ENCODE peak calls at places on chromosomes 13 and 19, in seven cellular contexts. R is Calu3, C is MCF 10A, H is thyroid gland, Y is heart left ventricle, W is omental fat pad, T is mucosa of descending colon. M is an unnamed sample.

GRCh38 chr13:100176781-100177389 is 88.0 kb downstream of the PCCA start:
- DNase-seq in Y (no peak), W (no peak), R (no peak), C (peak), T (no peak), H (no peak), M (no peak)

GRCh38 chr19:28595722-28596121 is 617.2 kb downstream of the UQCRFS1 start:
- DNase-seq in C (no peak), H (no peak), W (no peak), Y (no peak), T (no peak), R (no peak), M (no peak)

GRCh38 chr13:41458939-41459753 is 1.8 kb downstream of the RGCC start:
- DNase-seq in W (no peak), Y (peak), T (peak), R (peak), H (no peak), C (peak), M (peak)

GRCh38 chr19:13119654-13120053 is 1.6 kb downstream of the NACC1 start:
- DNase-seq in H (no peak), C (no peak), Y (no peak), R (no peak), T (no peak), W (no peak), M (no peak)

GRCh38 chr13:113729329-113730019 is 29.6 kb upstream of the TMEM255B start:
- DNase-seq in T (no peak), Y (peak), R (no peak), W (no peak), H (no peak), C (no peak), M (no peak)

GRCh38 chr19:18896421-18896841 is 473 bp upstream of the CERS1 start:
- DNase-seq in T (no peak), Y (no peak), W (no peak), R (no peak), H (peak), C (no peak), M (no peak)

GRCh38 chr19:39047076-39047475 is 14.7 kb upstream of the FBXO27 start:
- DNase-seq in R (no peak), T (peak), Y (no peak), H (no peak), C (no peak), W (no peak), M (no peak)

GRCh38 chr19:3849092-3849491 is 19.7 kb downstream of the ZFR2 start:
- DNase-seq in C (peak), T (peak), W (no peak), H (peak), R (peak), Y (no peak), M (no peak)

GRCh38 chr19:36051637-36052036 is 2.4 kb downstream of the THAP8 start:
- DNase-seq in W (no peak), H (no peak), T (no peak), Y (no peak), C (no peak), R (no peak), M (no peak)

GRCh38 chr13:109162248-109163051 is 533.0 kb downstream of the MYO16 start:
- DNase-seq in T (peak), W (no peak), H (peak), C (peak), R (peak), Y (no peak), M (no peak)

GRCh38 chr13:58452123-58452623 is 820.6 kb downstream of the PCDH17 start:
- DNase-seq in Y (no peak), C (no peak), T (no peak), R (no peak), H (no peak), W (no peak), M (no peak)

GRCh38 chr19:18340237-18340989 is at the start of gene PGPEP1:
- DNase-seq in R (peak), Y (peak), C (no peak), H (peak), T (peak), W (peak), M (peak)

GRCh38 chr13:33797622-33798021 is 20.3 kb upstream of the RFC3 start:
- DNase-seq in T (no peak), C (peak), Y (no peak), W (no peak), R (no peak), H (no peak), M (no peak)

GRCh38 chr19:13262450-13262849 is 112.2 kb downstream of the IER2 start:
- DNase-seq in W (no peak), T (peak), H (no peak), Y (no peak), C (peak), R (no peak), M (no peak)

GRCh38 chr13:93326427-93326826 is 99.8 kb downstream of the GPC6 start:
- DNase-seq in Y (no peak), T (no peak), C (no peak), R (no peak), H (no peak), W (no peak), M (no peak)

DNA sequence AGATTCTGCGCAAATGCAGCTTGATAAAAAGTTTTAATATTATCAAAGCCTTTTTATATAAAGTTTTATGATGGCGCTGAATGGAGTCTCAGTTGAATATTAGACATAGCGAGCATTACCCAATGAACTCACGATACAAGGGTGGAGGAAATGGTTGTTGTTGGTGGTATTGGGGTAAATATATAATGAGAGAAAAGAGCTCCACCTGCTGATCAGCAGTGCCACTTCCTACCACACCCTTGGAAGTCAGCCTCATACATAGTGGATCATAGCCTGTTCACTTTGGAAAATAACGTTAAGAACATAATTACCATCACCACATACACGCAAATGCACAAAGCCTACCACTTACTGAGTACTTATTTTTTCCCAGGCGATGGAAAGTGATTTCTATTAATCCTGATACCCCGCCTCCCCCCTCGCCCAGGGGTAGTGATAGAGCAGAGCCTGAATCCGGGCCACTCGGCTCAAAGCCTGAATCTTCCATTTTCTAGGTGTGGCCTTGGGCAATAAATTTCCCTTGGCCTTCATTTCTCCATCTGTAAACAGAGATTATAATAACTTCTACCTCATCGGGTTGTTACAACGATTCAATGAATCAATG is 358.3 kb downstream of the KLF5 start:
- DNase-seq in R (no peak), H (no peak), Y (no peak), C (peak), W (no peak), T (no peak), M (no peak)
- TF ChIP-seq CTCF in R (no peak), H (no peak), Y (no peak), C (peak), W (no peak), T (no peak), M (peak)

GRCh38 chr13:85266331-85266730 is 532.9 kb downstream of the SLITRK6 start:
- DNase-seq in H (no peak), R (no peak), C (peak), T (no peak), W (no peak), Y (no peak), M (no peak)

GRCh38 chr13:85266771-85267170 is 532.4 kb downstream of the SLITRK6 start:
- DNase-seq in C (no peak), W (no peak), T (no peak), H (no peak), Y (no peak), R (no peak), M (no peak)

GRCh38 chr13:85260896-85261295 is 538.3 kb downstream of the SLITRK6 start:
- DNase-seq in Y (no peak), H (no peak), C (no peak), R (no peak), T (no peak), W (no peak), M (no peak)

GRCh38 chr13:85265296-85265695 is 533.9 kb downstream of the SLITRK6 start:
- DNase-seq in C (no peak), T (no peak), H (no peak), W (no peak), R (no peak), Y (no peak), M (no peak)

DNA sequence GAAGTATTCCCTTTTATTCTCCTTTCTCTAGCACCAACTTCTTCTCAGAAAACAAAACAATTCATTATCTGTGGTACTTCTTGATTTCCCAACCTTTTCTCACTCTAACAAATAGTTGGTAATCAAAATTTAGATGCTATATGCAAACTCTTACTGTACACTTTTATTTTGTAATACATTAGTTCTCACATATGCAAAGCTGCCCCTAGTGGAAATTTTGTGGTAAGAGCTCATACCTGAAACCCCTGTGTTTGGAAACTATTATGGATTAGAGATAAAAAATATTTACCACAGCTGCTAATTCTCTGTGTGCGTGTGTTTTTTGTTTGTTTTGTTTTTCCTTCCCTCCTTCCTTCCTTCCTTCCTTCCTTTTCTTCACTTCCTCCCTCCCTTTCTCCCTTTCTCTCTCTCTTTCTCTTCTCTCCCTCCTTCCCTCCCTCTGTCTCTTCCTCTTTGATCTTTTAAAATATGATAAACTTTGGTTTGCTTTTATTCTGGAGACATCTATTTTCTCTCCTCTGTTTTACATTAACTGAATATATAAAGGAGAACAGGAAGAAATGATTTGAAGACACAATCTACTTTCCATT is 537.4 kb downstream of the SLITRK6 start:
- DNase-seq in Y (no peak), H (no peak), C (peak), T (no peak), R (no peak), W (no peak), M (no peak)
- TF ChIP-seq CTCF in Y (no peak), H (peak), C (peak), T (no peak), R (no peak), W (no peak), M (peak)

GRCh38 chr13:27128825-27129627 is 42.6 kb downstream of the USP12 start:
- DNase-seq in T (no peak), H (no peak), R (no peak), C (no peak), Y (no peak), W (no peak), M (no peak)

GRCh38 chr13:27126877-27127276 is 44.7 kb downstream of the USP12 start:
- DNase-seq in R (no peak), C (no peak), W (no peak), Y (no peak), T (no peak), H (no peak), M (no peak)

GRCh38 chr13:27124571-27124970 is 47.0 kb downstream of the USP12 start:
- DNase-seq in W (no peak), Y (no peak), C (no peak), R (no peak), H (no peak), T (no peak), M (no peak)

GRCh38 chr13:27122036-27122435 is 49.6 kb downstream of the USP12 start:
- DNase-seq in Y (no peak), C (no peak), R (no peak), T (no peak), H (no peak), W (no peak), M (no peak)

GRCh38 chr13:27125357-27126282 is 46.0 kb downstream of the USP12 start:
- DNase-seq in H (no peak), W (no peak), Y (no peak), C (peak), T (no peak), R (no peak), M (no peak)
- TF ChIP-seq CTCF in H (no peak), W (no peak), Y (no peak), C (no peak), T (no peak), R (no peak), M (no peak)

GRCh38 chr13:43020794-43021193 is 2.6 kb upstream of the DNAJC15 start:
- DNase-seq in Y (no peak), R (no peak), W (no peak), H (no peak), T (no peak), C (no peak), M (no peak)

GRCh38 chr13:43019811-43020210 is 3.6 kb upstream of the DNAJC15 start:
- DNase-seq in T (no peak), R (no peak), H (no peak), C (no peak), Y (no peak), W (no peak), M (no peak)

GRCh38 chr13:43026262-43026661 is 2.9 kb downstream of the DNAJC15 start:
- DNase-seq in R (no peak), T (no peak), Y (no peak), C (no peak), W (no peak), H (no peak), M (no peak)

GRCh38 chr13:43021926-43022670 is 1.3 kb upstream of the DNAJC15 start:
- DNase-seq in R (no peak), W (no peak), Y (no peak), T (no peak), H (no peak), C (no peak), M (no peak)

GRCh38 chr13:43023244-43023931 is at the start of gene DNAJC15:
- DNase-seq in T (peak), R (peak), W (peak), C (peak), Y (peak), H (peak), M (peak)
- TF ChIP-seq CTCF in T (no peak), R (no peak), W (no peak), C (no peak), Y (no peak), H (no peak), M (no peak)

GRCh38 chr13:106372199-106373160 is 163.0 kb downstream of the EFNB2 start:
- DNase-seq in H (no peak), T (no peak), R (no peak), Y (no peak), C (no peak), W (no peak), M (no peak)
- TF ChIP-seq CTCF in H (no peak), T (no peak), R (no peak), Y (no peak), C (no peak), W (no peak), M (no peak)

DNA sequence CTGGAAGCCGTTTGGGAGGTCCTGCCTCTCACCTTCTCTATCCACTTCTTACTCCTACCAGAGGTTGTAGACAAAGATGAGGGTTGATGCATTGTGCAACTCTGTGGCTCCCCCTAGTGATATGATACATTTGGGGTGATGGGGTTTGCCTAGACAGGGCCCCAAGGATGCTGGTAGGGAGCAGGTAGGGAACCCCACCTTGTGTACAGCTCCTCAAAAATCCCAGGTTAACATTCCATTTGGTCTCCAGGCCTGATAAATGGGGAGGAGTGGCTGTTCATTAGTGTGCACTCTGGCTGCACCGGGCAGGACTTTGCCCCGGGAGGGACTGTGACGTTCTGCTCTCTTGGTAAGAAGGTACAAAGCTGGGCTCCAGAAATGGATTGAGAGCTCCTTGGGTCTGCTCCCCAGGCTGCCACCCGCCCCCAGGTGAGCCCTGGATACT is 19.2 kb downstream of the SIGLEC8 start:
- DNase-seq in C (peak), T (peak), W (no peak), R (peak), Y (no peak), H (no peak), M (no peak)
- TF ChIP-seq CTCF in C (no peak), T (no peak), W (no peak), R (peak), Y (peak), H (no peak), M (no peak)